ENCODE peak calls at places on chromosomes 13 and 19, in seven cellular contexts. One of them, this sample, is unnamed.

GRCh38 chr13:66835040-66835628 is 395.0 kb downstream of the PCDH9 start:
- DNase-seq in trophoblast cell: no peak
- DNase-seq in mesenchymal stem cell: peak
- DNase-seq in mesendoderm: peak
- DNase-seq in neuronal stem cell: no peak
- DNase-seq in IMR-90: peak
- DNase-seq in H1: no peak
- DNase-seq in this sample: no peak

GRCh38 chr19:17035842-17036424 is 9.3 kb upstream of the CPAMD8 start:
- DNase-seq in H1: no peak
- DNase-seq in IMR-90: no peak
- DNase-seq in mesendoderm: no peak
- DNase-seq in neuronal stem cell: no peak
- DNase-seq in trophoblast cell: peak
- DNase-seq in mesenchymal stem cell: no peak
- DNase-seq in this sample: no peak

GRCh38 chr13:42239644-42240043 is 32.3 kb upstream of the AKAP11 start:
- DNase-seq in mesenchymal stem cell: peak
- DNase-seq in IMR-90: peak
- DNase-seq in trophoblast cell: no peak
- DNase-seq in neuronal stem cell: no peak
- DNase-seq in H1: no peak
- DNase-seq in mesendoderm: peak
- DNase-seq in this sample: no peak

GRCh38 chr19:19280561-19280960 is 7.5 kb upstream of the TM6SF2 start:
- DNase-seq in mesendoderm: no peak
- DNase-seq in IMR-90: peak
- DNase-seq in neuronal stem cell: no peak
- DNase-seq in trophoblast cell: no peak
- DNase-seq in H1: no peak
- DNase-seq in mesenchymal stem cell: no peak
- DNase-seq in this sample: no peak

GRCh38 chr13:33785384-33785783 is 32.6 kb upstream of the RFC3 start:
- DNase-seq in mesendoderm: peak
- DNase-seq in neuronal stem cell: no peak
- DNase-seq in mesenchymal stem cell: no peak
- DNase-seq in trophoblast cell: no peak
- DNase-seq in H1: no peak
- DNase-seq in IMR-90: no peak
- DNase-seq in this sample: no peak

GRCh38 chr19:49150106-49150943 is 4.9 kb downstream of the HRC start:
- DNase-seq in H1: no peak
- DNase-seq in mesendoderm: peak
- DNase-seq in trophoblast cell: peak
- DNase-seq in neuronal stem cell: peak
- DNase-seq in IMR-90: peak
- DNase-seq in mesenchymal stem cell: peak
- DNase-seq in this sample: peak

GRCh38 chr19:30784850-30785459 is 412.8 kb downstream of the ZNF536 start:
- DNase-seq in IMR-90: peak
- DNase-seq in mesenchymal stem cell: peak
- DNase-seq in trophoblast cell: peak
- DNase-seq in H1: peak
- DNase-seq in neuronal stem cell: peak
- DNase-seq in mesendoderm: peak
- DNase-seq in this sample: peak

GRCh38 chr13:33494596-33495214 is 209.2 kb upstream of the STARD13 start:
- DNase-seq in IMR-90: peak
- DNase-seq in H1: no peak
- DNase-seq in mesenchymal stem cell: peak
- DNase-seq in neuronal stem cell: no peak
- DNase-seq in trophoblast cell: peak
- DNase-seq in mesendoderm: peak
- DNase-seq in this sample: no peak

GRCh38 chr19:18205180-18205915 is 1.5 kb upstream of the RAB3A start:
- DNase-seq in mesendoderm: peak
- DNase-seq in H1: no peak
- DNase-seq in trophoblast cell: peak
- DNase-seq in IMR-90: peak
- DNase-seq in mesenchymal stem cell: peak
- DNase-seq in neuronal stem cell: no peak
- DNase-seq in this sample: peak

GRCh38 chr19:7904074-7905020 is 670 bp downstream of the MAP2K7 start:
- DNase-seq in IMR-90: no peak
- DNase-seq in trophoblast cell: peak
- DNase-seq in neuronal stem cell: no peak
- DNase-seq in mesenchymal stem cell: peak
- DNase-seq in mesendoderm: peak
- DNase-seq in H1: no peak
- DNase-seq in this sample: no peak

GRCh38 chr19:2167896-2168618 is 4.3 kb downstream of the DOT1L start:
- DNase-seq in neuronal stem cell: no peak
- DNase-seq in H1: no peak
- DNase-seq in IMR-90: peak
- DNase-seq in trophoblast cell: peak
- DNase-seq in mesendoderm: no peak
- DNase-seq in mesenchymal stem cell: peak
- DNase-seq in this sample: no peak

GRCh38 chr13:30892966-30893365 is 13.1 kb upstream of the MEDAG start:
- DNase-seq in mesenchymal stem cell: peak
- DNase-seq in mesendoderm: peak
- DNase-seq in H1: no peak
- DNase-seq in neuronal stem cell: no peak
- DNase-seq in IMR-90: peak
- DNase-seq in trophoblast cell: peak
- DNase-seq in this sample: peak

GRCh38 chr13:108705031-108705430 is 75.6 kb downstream of the MYO16 start:
- DNase-seq in neuronal stem cell: no peak
- DNase-seq in mesenchymal stem cell: no peak
- DNase-seq in IMR-90: no peak
- DNase-seq in trophoblast cell: no peak
- DNase-seq in mesendoderm: no peak
- DNase-seq in H1: no peak
- DNase-seq in this sample: no peak

GRCh38 chr13:104086759-104087158 is 1020.5 kb upstream of the SLC10A2 start:
- DNase-seq in trophoblast cell: peak
- DNase-seq in mesendoderm: no peak
- DNase-seq in IMR-90: peak
- DNase-seq in mesenchymal stem cell: peak
- DNase-seq in H1: no peak
- DNase-seq in neuronal stem cell: no peak
- DNase-seq in this sample: no peak

GRCh38 chr19:17865364-17866311 is 5.9 kb downstream of the RPL18A start:
- DNase-seq in neuronal stem cell: no peak
- DNase-seq in H1: no peak
- DNase-seq in trophoblast cell: peak
- DNase-seq in IMR-90: no peak
- DNase-seq in mesenchymal stem cell: no peak
- DNase-seq in mesendoderm: peak
- DNase-seq in this sample: no peak

GRCh38 chr13:26929971-26930730 is 169.6 kb upstream of the GPR12 start:
- DNase-seq in mesenchymal stem cell: peak
- DNase-seq in mesendoderm: peak
- DNase-seq in trophoblast cell: peak
- DNase-seq in IMR-90: peak
- DNase-seq in neuronal stem cell: peak
- DNase-seq in H1: peak
- DNase-seq in this sample: peak

DNA sequence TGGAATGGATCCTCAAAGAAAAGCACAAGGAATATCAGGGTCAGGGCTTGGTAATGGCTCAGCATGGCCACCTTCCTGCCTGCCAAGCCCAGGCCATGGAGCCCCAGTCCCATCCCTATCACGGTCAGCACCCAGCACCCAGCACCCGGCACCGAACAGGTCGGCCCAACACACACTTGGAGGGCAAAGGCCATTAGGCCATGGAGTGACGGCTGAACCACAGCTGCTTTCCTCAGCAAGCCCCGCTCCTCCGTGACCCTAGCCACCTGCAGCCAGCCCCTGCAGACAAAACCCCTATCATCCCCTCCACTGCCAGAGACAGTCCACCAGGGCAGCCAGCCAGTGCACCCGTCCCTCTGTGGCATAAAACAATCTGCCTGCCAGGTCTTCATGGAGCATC is 20.6 kb downstream of the PEPD start:
- DNase-seq in neuronal stem cell: no peak
- DNase-seq in IMR-90: no peak
- DNase-seq in H1: no peak
- DNase-seq in mesenchymal stem cell: no peak
- DNase-seq in mesendoderm: no peak
- DNase-seq in trophoblast cell: no peak
- DNase-seq in this sample: no peak
- H3K18ac ChIP-seq in neuronal stem cell: no peak
- H3K18ac ChIP-seq in IMR-90: no peak
- H3K18ac ChIP-seq in H1: no peak
- H3K18ac ChIP-seq in mesenchymal stem cell: no peak
- H3K18ac ChIP-seq in mesendoderm: no peak
- H3K18ac ChIP-seq in trophoblast cell: no peak
- H3K18ac ChIP-seq in this sample: no peak

GRCh38 chr19:15549581-15549980 is 41.3 kb downstream of the CYP4F22 start:
- DNase-seq in trophoblast cell: no peak
- DNase-seq in mesendoderm: no peak
- DNase-seq in H1: no peak
- DNase-seq in neuronal stem cell: no peak
- DNase-seq in IMR-90: no peak
- DNase-seq in mesenchymal stem cell: no peak
- DNase-seq in this sample: no peak

GRCh38 chr19:15548648-15549047 is 40.3 kb downstream of the CYP4F22 start:
- DNase-seq in IMR-90: no peak
- DNase-seq in neuronal stem cell: no peak
- DNase-seq in H1: no peak
- DNase-seq in mesenchymal stem cell: no peak
- DNase-seq in trophoblast cell: no peak
- DNase-seq in mesendoderm: no peak
- DNase-seq in this sample: no peak

GRCh38 chr19:15550847-15551182 is 42.5 kb downstream of the CYP4F22 start:
- DNase-seq in H1: no peak
- DNase-seq in mesenchymal stem cell: no peak
- DNase-seq in trophoblast cell: no peak
- DNase-seq in neuronal stem cell: no peak
- DNase-seq in IMR-90: no peak
- DNase-seq in mesendoderm: no peak
- DNase-seq in this sample: peak

GRCh38 chr19:15551183-15552004 is 43.1 kb downstream of the CYP4F22 start:
- DNase-seq in mesenchymal stem cell: no peak
- DNase-seq in neuronal stem cell: no peak
- DNase-seq in trophoblast cell: peak
- DNase-seq in mesendoderm: peak
- DNase-seq in IMR-90: no peak
- DNase-seq in H1: no peak
- DNase-seq in this sample: peak

GRCh38 chr19:15550273-15550672 is 41.9 kb downstream of the CYP4F22 start:
- DNase-seq in mesenchymal stem cell: no peak
- DNase-seq in trophoblast cell: no peak
- DNase-seq in IMR-90: no peak
- DNase-seq in H1: no peak
- DNase-seq in mesendoderm: no peak
- DNase-seq in neuronal stem cell: no peak
- DNase-seq in this sample: no peak
- H3K18ac ChIP-seq in mesenchymal stem cell: no peak
- H3K18ac ChIP-seq in trophoblast cell: no peak
- H3K18ac ChIP-seq in IMR-90: no peak
- H3K18ac ChIP-seq in H1: no peak
- H3K18ac ChIP-seq in mesendoderm: no peak
- H3K18ac ChIP-seq in neuronal stem cell: no peak
- H3K18ac ChIP-seq in this sample: no peak

DNA sequence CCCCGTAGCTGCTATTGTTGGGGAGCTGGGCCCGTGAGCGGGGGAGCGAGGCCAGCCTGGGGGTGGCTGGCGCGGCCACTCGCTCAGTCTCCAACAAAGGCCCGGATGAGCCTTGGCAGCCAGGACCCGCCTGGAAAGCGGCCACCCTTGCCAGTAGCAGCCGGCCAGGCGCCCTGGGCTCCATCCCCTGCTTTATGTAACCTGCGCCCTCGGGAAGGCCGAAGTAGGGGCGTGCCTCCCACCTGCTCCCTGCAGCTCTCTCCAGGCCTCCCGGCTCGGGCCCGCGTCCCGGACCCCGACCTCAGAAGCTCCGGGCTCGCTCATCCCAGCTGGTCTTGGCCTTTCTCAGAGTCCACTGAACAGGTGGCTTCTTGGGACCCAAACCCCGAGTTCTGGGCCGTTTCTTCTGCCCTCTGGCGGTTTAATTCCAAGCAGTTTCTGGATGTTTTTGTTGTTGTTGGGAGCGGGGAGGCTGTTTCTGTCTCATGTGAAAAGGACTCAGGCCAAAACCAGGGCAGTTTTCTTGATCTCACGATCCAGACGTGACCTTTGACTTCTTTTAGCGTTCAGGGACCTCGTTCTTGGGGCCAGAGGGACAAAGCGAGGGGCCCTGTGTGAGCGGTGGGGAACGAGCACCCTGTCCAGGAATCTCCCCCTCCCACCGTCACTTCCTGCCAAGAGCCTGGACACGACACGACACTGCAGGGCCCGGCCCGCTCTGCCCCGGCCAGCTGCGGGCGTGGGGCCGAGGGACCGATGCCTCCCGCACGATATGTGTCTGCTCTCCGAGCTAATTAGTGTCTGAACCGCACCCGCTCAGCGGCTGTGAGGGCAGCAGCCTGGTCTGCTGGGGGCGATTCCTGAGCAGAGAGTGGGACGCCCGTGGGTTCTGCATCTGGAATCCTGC is 1.3 kb downstream of the CDC34 start:
- DNase-seq in trophoblast cell: peak
- DNase-seq in IMR-90: peak
- DNase-seq in neuronal stem cell: no peak
- DNase-seq in mesendoderm: peak
- DNase-seq in H1: no peak
- DNase-seq in mesenchymal stem cell: peak
- DNase-seq in this sample: peak
- H3K18ac ChIP-seq in trophoblast cell: peak
- H3K18ac ChIP-seq in IMR-90: peak
- H3K18ac ChIP-seq in neuronal stem cell: peak
- H3K18ac ChIP-seq in mesendoderm: peak
- H3K18ac ChIP-seq in H1: no peak
- H3K18ac ChIP-seq in mesenchymal stem cell: peak
- H3K18ac ChIP-seq in this sample: no peak

DNA sequence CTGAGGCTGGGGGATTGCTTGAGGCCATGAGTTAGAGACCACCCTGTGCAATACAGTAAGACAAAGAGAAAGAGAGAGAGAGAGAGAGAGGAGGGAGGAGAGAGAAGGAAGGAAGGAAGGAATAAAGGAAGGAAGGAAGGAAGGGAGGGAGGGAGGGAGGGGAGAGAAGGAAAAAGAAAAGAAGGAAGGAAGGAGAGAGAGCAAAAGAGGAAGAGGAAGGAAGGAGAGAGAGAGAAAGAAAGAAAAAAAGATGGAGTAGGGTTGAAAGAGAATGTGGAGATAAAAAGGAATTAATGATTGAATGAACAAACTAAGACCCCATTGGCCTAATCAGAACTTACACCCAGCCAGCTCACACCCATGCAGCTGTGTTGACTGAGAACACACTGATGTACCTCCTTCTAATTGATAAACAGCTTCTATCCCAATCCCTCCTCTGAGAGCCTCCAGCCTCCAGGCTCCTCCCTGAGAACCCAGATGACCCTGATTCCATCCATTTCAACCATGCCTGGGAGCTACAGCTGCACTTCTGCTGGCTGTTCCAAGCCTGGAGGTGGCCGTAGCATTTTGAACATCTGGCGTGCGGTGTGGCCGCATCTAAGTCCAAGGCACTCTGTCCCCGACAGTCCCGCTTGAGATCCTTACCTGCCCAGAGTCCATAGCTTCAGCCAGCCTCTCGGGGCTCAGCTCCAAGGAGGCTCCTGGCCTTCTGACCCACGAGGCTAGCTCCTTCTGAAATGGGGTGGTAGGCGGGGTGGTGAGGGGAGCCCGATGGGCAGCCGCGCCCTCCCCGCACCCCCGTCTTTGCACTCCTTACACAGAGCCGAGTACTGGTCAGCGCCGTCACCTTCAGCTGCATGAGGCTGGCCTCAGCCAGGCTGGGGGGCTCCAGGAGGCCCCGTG is 1.1 kb downstream of the PRODH2 start:
- DNase-seq in neuronal stem cell: no peak
- DNase-seq in mesendoderm: no peak
- DNase-seq in IMR-90: no peak
- DNase-seq in mesenchymal stem cell: no peak
- DNase-seq in H1: no peak
- DNase-seq in trophoblast cell: peak
- DNase-seq in this sample: no peak
- H3K18ac ChIP-seq in neuronal stem cell: peak
- H3K18ac ChIP-seq in mesendoderm: no peak
- H3K18ac ChIP-seq in IMR-90: no peak
- H3K18ac ChIP-seq in mesenchymal stem cell: no peak
- H3K18ac ChIP-seq in H1: no peak
- H3K18ac ChIP-seq in trophoblast cell: no peak
- H3K18ac ChIP-seq in this sample: no peak